ENCODE peak calls at places on chromosome 21, in eight cellular contexts. G is AG20443; M is NCI-H510A treated with DMSO at 0.1 percent for 48 hours; I is CD4-positive, CD25-positive, alpha-beta regulatory T cell; P is epithelial cell of proximal tubule; V is CD8-positive, alpha-beta T cell; D is stimulated activated CD8-positive, alpha-beta memory T cell treated with anti-CD3 and anti-CD28 coated beads, Interleukin-12 subunit alpha, Interleukin-12 subunit beta, amount 100 ng/mL, for 1 hour; S is posterior cingulate gyrus. O is an unnamed sample.

GRCh38 chr21:28230559-28230958 is 762.1 kb downstream of the LTN1 start:
- DNase-seq in D (no peak), I (no peak), M (no peak), P (no peak), G (no peak), S (no peak), V (no peak), O (no peak)

GRCh38 chr21:30268608-30269197 is 14.0 kb downstream of the KRTAP24-1 start:
- DNase-seq in G (no peak), M (no peak), I (peak; percentile 11), S (peak; percentile 52), D (no peak), V (no peak), P (no peak), O (no peak)

GRCh38 chr21:45871616-45872236 is 109.8 kb upstream of the COL6A1 start:
- DNase-seq in V (no peak), P (no peak), D (no peak), G (no peak), M (no peak), S (no peak), I (no peak), O (no peak)

GRCh38 chr21:37503848-37504467 is 137.4 kb downstream of the DYRK1A start:
- DNase-seq in V (no peak), I (no peak), G (peak; percentile 29), P (no peak), S (no peak), M (no peak), D (no peak), O (no peak)

GRCh38 chr21:37346841-37347430 is 19.6 kb upstream of the DYRK1A start:
- DNase-seq in M (no peak), I (no peak), V (no peak), P (no peak), S (no peak), G (no peak), D (no peak), O (no peak)

GRCh38 chr21:38912355-38912619 is 106.6 kb downstream of the ETS2 start:
- DNase-seq in G (no peak), V (no peak), S (no peak), P (no peak), M (no peak), D (no peak), I (no peak), O (no peak)

GRCh38 chr21:15023782-15024181 is 41.0 kb downstream of the NRIP1 start:
- DNase-seq in S (no peak), D (no peak), M (no peak), P (no peak), V (no peak), I (no peak), G (no peak), O (no peak)

GRCh38 chr21:39863111-39863510 is 4.1 kb upstream of the PCP4 start:
- DNase-seq in M (peak; percentile 95), I (no peak), V (no peak), G (no peak), S (no peak), P (peak; percentile 37), D (no peak), O (no peak)

GRCh38 chr21:21463456-21463855 is 465.2 kb downstream of the NCAM2 start:
- DNase-seq in P (peak; percentile 15), S (no peak), I (no peak), D (no peak), M (no peak), V (no peak), G (no peak), O (no peak)

GRCh38 chr21:44965251-44966022 is 25.6 kb downstream of the SLX9 start:
- DNase-seq in I (peak; percentile 47), S (no peak), V (no peak), M (no peak), D (no peak), G (no peak), P (no peak), O (no peak)

GRCh38 chr21:44372616-44373015 is 19.2 kb downstream of the TRPM2 start:
- DNase-seq in V (no peak), G (no peak), I (no peak), M (no peak), D (no peak), P (no peak), S (no peak), O (no peak)

GRCh38 chr21:29349702-29350101 is 51.0 kb downstream of the BACH1 start:
- DNase-seq in V (no peak), M (no peak), D (no peak), P (no peak), I (no peak), S (no peak), G (no peak), O (no peak)

GRCh38 chr21:45324430-45325205 is 36.9 kb upstream of the POFUT2 start:
- DNase-seq in P (no peak), V (no peak), M (no peak), D (no peak), S (peak; percentile 90), I (no peak), G (no peak), O (no peak)

GRCh38 chr21:34670962-34671348 is 2.2 kb downstream of the CLIC6 start:
- DNase-seq in G (no peak), D (no peak), I (no peak), M (no peak), P (no peak), S (no peak), V (no peak), O (no peak)

GRCh38 chr21:26845066-26845749 is at the start of gene ADAMTS1:
- DNase-seq in V (no peak), M (no peak), G (peak; percentile 94), S (peak; percentile 99), D (no peak), I (no peak), P (peak; percentile 36), O (peak; percentile 87)

GRCh38 chr21:45830720-45831366 is 150.7 kb upstream of the COL6A1 start:
- DNase-seq in D (no peak), M (no peak), V (no peak), P (no peak), I (no peak), G (no peak), S (peak; percentile 73), O (no peak)

GRCh38 chr21:36729301-36729970 is 30.5 kb downstream of the SIM2 start:
- DNase-seq in P (no peak), I (no peak), D (no peak), S (peak; percentile 20), G (no peak), M (no peak), V (no peak), O (no peak)

GRCh38 chr21:31986035-31986856 is 113.4 kb downstream of the HUNK start:
- DNase-seq in M (no peak), I (no peak), D (no peak), S (no peak), V (no peak), G (no peak), P (no peak), O (no peak)

GRCh38 chr21:15592271-15592860 is 137.4 kb upstream of the USP25 start:
- DNase-seq in D (no peak), G (peak; percentile 52), V (no peak), P (peak; percentile 9), S (no peak), M (peak; percentile 74), I (peak; percentile 50), O (no peak)

GRCh38 chr21:32611471-32611997 is 643 bp downstream of the CFAP298 start:
- DNase-seq in P (no peak), V (peak; percentile 42), G (peak; percentile 69), I (peak; percentile 51), D (no peak), S (no peak), M (peak; percentile 5), O (no peak)

O was measured in amygdala.